ENCODE peak calls at places on chromosomes 6 and 20, in seven cellular contexts. Q is cardiac fibroblast, W is DND-41, T is bronchial epithelial cell, F is mesendoderm, R is BE2C, N is astrocyte of the spinal cord. A is an unnamed sample.

GRCh38 chr6:26537160-26537845 is 863 bp upstream of the HMGN4 start:
- DNase-seq in Q (peak), W (peak), F (peak), N (peak), R (peak), T (peak), A (peak)

GRCh38 chr6:15417811-15418210 is 171.9 kb downstream of the JARID2 start:
- DNase-seq in W (no peak), R (no peak), N (peak), F (no peak), Q (no peak), T (peak), A (no peak)

GRCh38 chr6:136326038-136326561 is 36.5 kb upstream of the BCLAF1 start:
- DNase-seq in T (peak), N (peak), W (no peak), Q (peak), F (peak), R (peak), A (no peak)

GRCh38 chr6:127869772-127870404 is 31.0 kb downstream of the THEMIS start:
- DNase-seq in F (peak), R (no peak), Q (no peak), T (no peak), N (no peak), W (no peak), A (no peak)

GRCh38 chr6:133368664-133369063 is 127.5 kb downstream of the EYA4 start:
- DNase-seq in R (peak), Q (peak), T (peak), F (no peak), N (no peak), W (no peak), A (no peak)

GRCh38 chr6:144408151-144408550 is 123.0 kb downstream of the UTRN start:
- DNase-seq in F (no peak), W (no peak), R (no peak), Q (peak), T (no peak), N (peak), A (no peak)

GRCh38 chr6:117498159-117498558 is 15.7 kb downstream of the DCBLD1 start:
- DNase-seq in T (peak), N (peak), W (no peak), R (no peak), F (no peak), Q (peak), A (no peak)

GRCh38 chr6:19024737-19025136 is 637.6 kb downstream of the RNF144B start:
- DNase-seq in F (peak), T (peak), Q (peak), N (peak), W (peak), R (peak), A (peak)

GRCh38 chr6:43096451-43097097 is 20.5 kb downstream of the PTK7 start:
- DNase-seq in R (no peak), W (no peak), T (peak), N (peak), Q (peak), F (peak), A (peak)

GRCh38 chr20:51570755-51571469 is 28.4 kb upstream of the NFATC2 start:
- DNase-seq in W (no peak), F (no peak), T (no peak), R (no peak), Q (peak), N (no peak), A (no peak)

GRCh38 chr6:31057426-31058003 is 47.2 kb downstream of the MUC22 start:
- DNase-seq in T (peak), R (no peak), W (no peak), N (peak), F (no peak), Q (no peak), A (peak)

GRCh38 chr6:73969982-73970960 is 274.3 kb downstream of the CD109 start:
- DNase-seq in R (no peak), T (peak), W (no peak), Q (peak), F (peak), N (peak), A (peak)

GRCh38 chr20:31835977-31836852 is 9.2 kb downstream of the FOXS1 start:
- DNase-seq in F (peak), N (peak), W (peak), T (peak), R (peak), Q (peak), A (peak)

GRCh38 chr20:37879003-37879599 is 23.8 kb upstream of the VSTM2L start:
- DNase-seq in F (no peak), R (peak), W (no peak), Q (no peak), T (no peak), N (no peak), A (no peak)

GRCh38 chr6:88494401-88495140 is 328.4 kb upstream of the CNR1 start:
- DNase-seq in T (no peak), N (no peak), Q (no peak), W (no peak), R (no peak), F (no peak), A (no peak)

GRCh38 chr6:25490018-25490865 is 161.8 kb upstream of the SCGN start:
- DNase-seq in N (peak), F (peak), W (peak), Q (peak), R (peak), T (peak), A (peak)

DNA sequence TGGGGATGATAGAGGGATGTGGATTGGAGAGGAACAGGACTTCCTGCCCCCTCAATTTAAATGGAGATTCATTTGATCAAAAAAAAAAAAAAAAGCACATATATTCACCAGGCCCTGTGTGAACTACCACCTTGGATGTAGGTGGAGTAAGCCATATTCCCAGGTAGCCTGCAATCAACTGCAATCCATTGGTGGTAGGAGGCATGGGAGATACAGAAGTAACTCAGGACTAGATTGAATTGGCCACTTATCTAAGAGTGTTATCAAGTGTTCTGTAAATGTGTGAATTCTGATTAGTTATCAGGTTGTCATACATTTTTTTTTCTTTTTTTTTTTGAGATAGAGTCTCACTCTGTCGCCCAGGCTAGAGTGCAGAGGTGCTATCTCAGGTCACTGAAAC is 124.1 kb upstream of the ESR1 start:
- DNase-seq in N (no peak), Q (no peak), F (peak), W (no peak), R (no peak), T (no peak), A (no peak)
- H3K4me3 ChIP-seq in N (no peak), Q (no peak), F (no peak), W (no peak), R (no peak), T (no peak), A (no peak)

GRCh38 chr6:147173675-147174339 is 30.4 kb upstream of the STXBP5 start:
- DNase-seq in N (no peak), T (no peak), F (no peak), Q (peak), W (no peak), R (no peak), A (no peak)
- H3K4me3 ChIP-seq in N (no peak), T (no peak), F (no peak), Q (no peak), W (no peak), R (no peak), A (no peak)

GRCh38 chr6:157200117-157200516 is 123.2 kb downstream of the TMEM242 start:
- DNase-seq in N (no peak), F (no peak), R (no peak), T (no peak), W (no peak), Q (no peak), A (no peak)
- H3K4me3 ChIP-seq in N (no peak), F (no peak), R (no peak), T (no peak), W (no peak), Q (no peak), A (no peak)

GRCh38 chr20:61567204-61567603 is 315.1 kb downstream of the CDH4 start:
- DNase-seq in F (no peak), W (no peak), R (no peak), T (no peak), Q (no peak), N (no peak), A (no peak)

GRCh38 chr20:61562897-61563504 is 310.9 kb downstream of the CDH4 start:
- DNase-seq in W (no peak), T (no peak), Q (no peak), R (no peak), F (no peak), N (no peak), A (no peak)

GRCh38 chr20:61566691-61567090 is 314.6 kb downstream of the CDH4 start:
- DNase-seq in R (no peak), N (no peak), T (no peak), F (no peak), W (no peak), Q (no peak), A (no peak)

GRCh38 chr20:61564628-61565027 is 312.6 kb downstream of the CDH4 start:
- DNase-seq in Q (no peak), F (no peak), N (no peak), T (no peak), R (no peak), W (no peak), A (no peak)

DNA sequence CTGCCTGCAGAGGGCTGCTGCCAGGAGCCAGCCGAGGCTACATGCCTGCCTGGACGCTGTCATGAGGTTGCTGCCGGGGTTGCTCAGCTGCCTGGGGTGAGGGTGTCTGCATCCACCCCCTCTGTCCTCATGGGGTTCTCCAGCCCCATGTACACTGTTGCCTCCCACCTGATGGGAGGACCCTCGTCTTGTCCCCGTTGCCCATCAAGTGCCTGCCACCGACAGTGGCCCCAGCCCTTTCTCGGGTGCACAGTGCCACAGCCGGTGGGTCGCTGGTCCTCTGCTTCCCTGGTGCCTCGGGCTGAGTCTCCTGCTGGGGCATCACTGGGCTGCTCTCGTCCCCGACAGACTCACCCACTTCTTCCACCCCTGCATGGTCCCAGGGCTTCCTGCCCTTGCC is 313.7 kb downstream of the CDH4 start:
- DNase-seq in N (no peak), W (no peak), T (no peak), Q (no peak), F (no peak), R (no peak), A (no peak)
- H3K4me3 ChIP-seq in N (no peak), W (no peak), T (no peak), Q (no peak), F (no peak), R (no peak), A (no peak)

DNA sequence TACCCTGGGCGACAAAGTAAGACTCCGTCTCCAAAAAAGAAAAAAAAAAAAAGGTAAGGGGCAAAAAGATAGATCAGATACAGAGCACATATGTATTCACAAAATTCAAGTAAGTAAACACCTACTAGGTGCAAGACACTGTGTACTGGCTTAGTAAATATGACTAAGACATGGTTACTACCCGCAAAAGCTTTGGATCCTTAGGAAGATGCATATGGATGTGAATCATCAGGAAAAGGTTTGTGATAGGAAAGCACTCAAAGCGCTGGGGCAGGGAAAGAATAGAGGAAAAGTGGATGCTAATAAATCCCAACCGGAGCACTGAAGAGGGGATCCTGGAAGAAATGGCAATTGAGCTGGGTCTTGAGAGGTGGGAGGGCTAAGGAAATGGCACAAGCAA is 118.8 kb upstream of the FAM184A start:
- DNase-seq in W (no peak), T (no peak), F (no peak), R (no peak), N (no peak), Q (no peak), A (no peak)
- H3K4me3 ChIP-seq in W (no peak), T (no peak), F (no peak), R (no peak), N (no peak), Q (no peak), A (no peak)

DNA sequence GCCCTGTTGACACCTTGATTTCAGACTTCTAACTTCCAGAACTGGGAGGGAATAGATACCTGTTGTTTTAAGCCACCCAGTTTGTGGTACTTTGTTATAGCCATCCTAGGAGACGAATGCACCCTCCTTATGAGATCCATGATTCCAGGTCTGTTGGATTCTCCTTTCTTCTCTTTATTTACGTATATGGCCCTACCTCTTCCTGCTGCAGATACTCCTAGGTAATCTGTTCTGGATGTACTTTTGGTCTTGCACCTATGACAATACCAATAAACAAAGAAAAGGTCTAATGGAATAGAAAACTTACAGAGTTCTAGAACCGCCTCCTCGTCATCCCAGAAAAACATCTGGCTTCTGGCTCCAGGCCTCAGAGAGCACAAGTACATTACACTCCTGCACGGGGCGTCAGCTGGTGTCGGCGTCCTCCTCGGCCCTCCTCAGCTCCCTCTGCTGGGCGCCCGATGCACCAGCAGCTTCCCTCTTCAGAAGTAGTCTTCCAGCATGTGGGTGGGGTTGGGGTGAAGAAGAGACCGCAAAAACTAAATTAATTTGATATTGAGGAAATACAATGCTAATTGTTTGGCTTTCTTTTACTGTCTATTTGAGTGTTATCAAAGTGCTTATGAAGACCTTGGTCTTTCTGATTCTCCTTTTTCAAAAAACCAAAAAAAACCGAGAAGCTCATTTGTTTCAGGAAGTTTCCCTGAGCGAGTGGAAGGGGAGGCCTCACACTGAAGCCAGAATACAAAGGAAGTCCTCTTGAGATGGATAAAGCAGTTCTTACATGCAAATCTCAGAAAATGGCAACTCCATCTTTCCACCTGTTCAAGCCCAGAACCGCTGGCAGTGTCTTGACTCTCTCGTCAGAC is 9.7 kb upstream of the ATXN1 start:
- DNase-seq in R (peak), N (peak), F (peak), W (peak), T (peak), Q (peak), A (no peak)
- H3K4me3 ChIP-seq in R (no peak), N (no peak), F (no peak), W (no peak), T (no peak), Q (no peak), A (no peak)

DNA sequence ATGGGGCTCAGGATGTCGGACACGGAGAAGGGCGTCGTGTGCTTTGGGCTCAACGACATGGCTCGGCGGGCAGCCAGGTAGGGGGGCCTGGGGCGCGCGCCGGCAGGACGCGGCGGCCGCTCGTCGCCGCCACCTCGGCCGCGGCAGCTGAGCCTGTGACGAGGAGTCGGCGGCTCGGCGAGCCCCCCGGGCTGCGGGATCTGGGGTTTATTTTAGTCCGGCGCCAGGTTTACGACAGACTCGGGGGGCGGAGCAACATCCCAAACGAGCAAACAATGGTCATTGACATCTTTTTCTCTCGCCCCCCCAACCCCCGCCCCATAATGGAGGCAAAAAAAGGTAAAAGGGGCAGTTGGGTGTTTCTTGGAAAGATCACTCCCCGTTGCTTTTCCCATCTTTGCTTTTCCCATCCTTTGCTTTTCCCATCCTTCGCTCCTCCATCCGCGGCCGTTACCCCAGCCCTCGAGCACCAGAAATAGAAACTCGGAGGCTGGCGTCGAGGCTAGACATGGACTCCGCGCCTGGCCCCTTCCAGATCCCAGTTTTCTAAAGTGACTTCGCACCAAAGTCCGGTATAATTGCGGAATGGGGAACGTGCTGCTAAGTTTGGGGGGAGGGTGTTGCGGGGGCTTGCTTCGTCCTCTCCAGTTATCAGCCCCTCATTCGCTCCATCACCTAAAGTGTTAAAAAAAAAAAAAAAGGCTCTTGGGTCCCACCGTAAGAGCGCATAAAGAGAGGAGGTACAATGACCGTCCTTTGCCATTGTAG is at the start of gene NKX2-4:
- DNase-seq in N (no peak), T (no peak), Q (no peak), W (no peak), R (no peak), F (no peak), A (no peak)
- H3K4me3 ChIP-seq in N (no peak), T (no peak), Q (no peak), W (no peak), R (no peak), F (no peak), A (no peak)